ENCODE peak calls at places on chromosomes 12 and 14, in seven cellular contexts. One of them, this sample, is unnamed.

GRCh38 chr12:55073043-55074022 is 52.9 kb upstream of the OR9K2 start:
- DNase-seq in stimulated activated effector memory CD8-positive, alpha-beta T cell treated with anti-CD3 and anti-CD28 coated beads, Interleukin-12 subunit alpha, Interleukin-12 subunit beta, amount 100 ng/mL, for 72 hours: peak
- DNase-seq in pons: peak
- DNase-seq in DND-41: peak
- DNase-seq in NCI-H2081: peak
- DNase-seq in astrocyte of the spinal cord: peak
- DNase-seq in ACHN: peak
- DNase-seq in this sample: peak

GRCh38 chr12:83250866-83251265 is 564.2 kb downstream of the TMTC2 start:
- DNase-seq in stimulated activated effector memory CD8-positive, alpha-beta T cell treated with anti-CD3 and anti-CD28 coated beads, Interleukin-12 subunit alpha, Interleukin-12 subunit beta, amount 100 ng/mL, for 72 hours: no peak
- DNase-seq in pons: no peak
- DNase-seq in DND-41: no peak
- DNase-seq in NCI-H2081: no peak
- DNase-seq in astrocyte of the spinal cord: no peak
- DNase-seq in ACHN: no peak
- DNase-seq in this sample: no peak

GRCh38 chr14:64960762-64961276 is 11.3 kb downstream of the RAB15 start:
- DNase-seq in stimulated activated effector memory CD8-positive, alpha-beta T cell treated with anti-CD3 and anti-CD28 coated beads, Interleukin-12 subunit alpha, Interleukin-12 subunit beta, amount 100 ng/mL, for 72 hours: no peak
- DNase-seq in pons: no peak
- DNase-seq in DND-41: no peak
- DNase-seq in NCI-H2081: peak
- DNase-seq in astrocyte of the spinal cord: no peak
- DNase-seq in ACHN: no peak
- DNase-seq in this sample: peak

GRCh38 chr14:55777867-55778266 is 197.9 kb downstream of the KTN1 start:
- DNase-seq in stimulated activated effector memory CD8-positive, alpha-beta T cell treated with anti-CD3 and anti-CD28 coated beads, Interleukin-12 subunit alpha, Interleukin-12 subunit beta, amount 100 ng/mL, for 72 hours: no peak
- DNase-seq in pons: no peak
- DNase-seq in DND-41: no peak
- DNase-seq in NCI-H2081: no peak
- DNase-seq in astrocyte of the spinal cord: no peak
- DNase-seq in ACHN: no peak
- DNase-seq in this sample: no peak

GRCh38 chr12:132360906-132361777 is 31.8 kb upstream of the GALNT9 start:
- DNase-seq in stimulated activated effector memory CD8-positive, alpha-beta T cell treated with anti-CD3 and anti-CD28 coated beads, Interleukin-12 subunit alpha, Interleukin-12 subunit beta, amount 100 ng/mL, for 72 hours: no peak
- DNase-seq in pons: no peak
- DNase-seq in DND-41: no peak
- DNase-seq in NCI-H2081: no peak
- DNase-seq in astrocyte of the spinal cord: no peak
- DNase-seq in ACHN: no peak
- DNase-seq in this sample: no peak

GRCh38 chr12:122834921-122835692 is at the start of gene HIP1R:
- DNase-seq in stimulated activated effector memory CD8-positive, alpha-beta T cell treated with anti-CD3 and anti-CD28 coated beads, Interleukin-12 subunit alpha, Interleukin-12 subunit beta, amount 100 ng/mL, for 72 hours: peak
- DNase-seq in pons: no peak
- DNase-seq in DND-41: peak
- DNase-seq in NCI-H2081: peak
- DNase-seq in astrocyte of the spinal cord: peak
- DNase-seq in ACHN: peak
- DNase-seq in this sample: no peak

GRCh38 chr12:57535764-57536596 is 11.0 kb downstream of the DCTN2 start:
- DNase-seq in stimulated activated effector memory CD8-positive, alpha-beta T cell treated with anti-CD3 and anti-CD28 coated beads, Interleukin-12 subunit alpha, Interleukin-12 subunit beta, amount 100 ng/mL, for 72 hours: no peak
- DNase-seq in pons: no peak
- DNase-seq in DND-41: no peak
- DNase-seq in NCI-H2081: no peak
- DNase-seq in astrocyte of the spinal cord: no peak
- DNase-seq in ACHN: no peak
- DNase-seq in this sample: no peak

GRCh38 chr14:60315591-60315990 is 66.6 kb downstream of the PPM1A start:
- DNase-seq in stimulated activated effector memory CD8-positive, alpha-beta T cell treated with anti-CD3 and anti-CD28 coated beads, Interleukin-12 subunit alpha, Interleukin-12 subunit beta, amount 100 ng/mL, for 72 hours: no peak
- DNase-seq in pons: no peak
- DNase-seq in DND-41: no peak
- DNase-seq in NCI-H2081: no peak
- DNase-seq in astrocyte of the spinal cord: no peak
- DNase-seq in ACHN: no peak
- DNase-seq in this sample: no peak

GRCh38 chr12:22631863-22632463 is 7.0 kb downstream of the ETNK1 start:
- DNase-seq in stimulated activated effector memory CD8-positive, alpha-beta T cell treated with anti-CD3 and anti-CD28 coated beads, Interleukin-12 subunit alpha, Interleukin-12 subunit beta, amount 100 ng/mL, for 72 hours: no peak
- DNase-seq in pons: peak
- DNase-seq in DND-41: no peak
- DNase-seq in NCI-H2081: no peak
- DNase-seq in astrocyte of the spinal cord: peak
- DNase-seq in ACHN: peak
- DNase-seq in this sample: no peak

This sample was measured in DMS153.